ENCODE peak calls at places on chromosomes 11 and 22, in eight cellular contexts. One of them, this sample, is unnamed.

GRCh38 chr11:67267188-67268035 is 1.1 kb downstream of the GRK2 start:
- DNase-seq in HCT116: no peak
- DNase-seq in OCI-LY7: peak
- DNase-seq in IMR-90: no peak
- DNase-seq in ovary: peak
- DNase-seq in substantia nigra: no peak
- DNase-seq in WERI-Rb-1: no peak
- DNase-seq in CD8-positive, alpha-beta memory T cell: no peak
- DNase-seq in this sample: no peak

GRCh38 chr11:111479666-111480065 is 32.5 kb downstream of the BTG4 start:
- DNase-seq in HCT116: no peak
- DNase-seq in OCI-LY7: no peak
- DNase-seq in IMR-90: no peak
- DNase-seq in ovary: no peak
- DNase-seq in substantia nigra: no peak
- DNase-seq in WERI-Rb-1: no peak
- DNase-seq in CD8-positive, alpha-beta memory T cell: no peak
- DNase-seq in this sample: no peak

GRCh38 chr11:71131861-71132260 is 120.5 kb downstream of the SHANK2 start:
- DNase-seq in HCT116: no peak
- DNase-seq in OCI-LY7: no peak
- DNase-seq in IMR-90: no peak
- DNase-seq in ovary: no peak
- DNase-seq in substantia nigra: no peak
- DNase-seq in WERI-Rb-1: peak
- DNase-seq in CD8-positive, alpha-beta memory T cell: no peak
- DNase-seq in this sample: peak

GRCh38 chr11:75795276-75796090 is 19.5 kb upstream of the UVRAG start:
- DNase-seq in HCT116: no peak
- DNase-seq in OCI-LY7: no peak
- DNase-seq in IMR-90: no peak
- DNase-seq in ovary: no peak
- DNase-seq in substantia nigra: no peak
- DNase-seq in WERI-Rb-1: no peak
- DNase-seq in CD8-positive, alpha-beta memory T cell: no peak
- DNase-seq in this sample: no peak

GRCh38 chr22:32605576-32605975 is 131.0 kb downstream of the FBXO7 start:
- DNase-seq in HCT116: no peak
- DNase-seq in OCI-LY7: no peak
- DNase-seq in IMR-90: no peak
- DNase-seq in ovary: no peak
- DNase-seq in substantia nigra: no peak
- DNase-seq in WERI-Rb-1: no peak
- DNase-seq in CD8-positive, alpha-beta memory T cell: no peak
- DNase-seq in this sample: no peak

GRCh38 chr22:39967996-39968968 is 8.1 kb downstream of the TMA7B start:
- DNase-seq in HCT116: no peak
- DNase-seq in OCI-LY7: no peak
- DNase-seq in IMR-90: no peak
- DNase-seq in ovary: no peak
- DNase-seq in substantia nigra: no peak
- DNase-seq in WERI-Rb-1: no peak
- DNase-seq in CD8-positive, alpha-beta memory T cell: no peak
- DNase-seq in this sample: no peak

GRCh38 chr22:48423481-48423901 is 1404.2 kb downstream of the BRD1 start:
- DNase-seq in HCT116: no peak
- DNase-seq in OCI-LY7: no peak
- DNase-seq in IMR-90: no peak
- DNase-seq in ovary: no peak
- DNase-seq in substantia nigra: no peak
- DNase-seq in WERI-Rb-1: no peak
- DNase-seq in CD8-positive, alpha-beta memory T cell: no peak
- DNase-seq in this sample: no peak

GRCh38 chr11:47305734-47306483 is 36.0 kb downstream of the MADD start:
- DNase-seq in HCT116: no peak
- DNase-seq in OCI-LY7: no peak
- DNase-seq in IMR-90: no peak
- DNase-seq in ovary: no peak
- DNase-seq in substantia nigra: peak
- DNase-seq in WERI-Rb-1: peak
- DNase-seq in CD8-positive, alpha-beta memory T cell: no peak
- DNase-seq in this sample: no peak

GRCh38 chr11:47264119-47264915 is 5.6 kb upstream of the MADD start:
- DNase-seq in HCT116: no peak
- DNase-seq in OCI-LY7: no peak
- DNase-seq in IMR-90: peak
- DNase-seq in ovary: no peak
- DNase-seq in substantia nigra: no peak
- DNase-seq in WERI-Rb-1: no peak
- DNase-seq in CD8-positive, alpha-beta memory T cell: no peak
- DNase-seq in this sample: no peak

GRCh38 chr11:119747868-119748660 is 19.1 kb upstream of the NECTIN1 start:
- DNase-seq in HCT116: no peak
- DNase-seq in OCI-LY7: no peak
- DNase-seq in IMR-90: no peak
- DNase-seq in ovary: no peak
- DNase-seq in substantia nigra: no peak
- DNase-seq in WERI-Rb-1: no peak
- DNase-seq in CD8-positive, alpha-beta memory T cell: no peak
- DNase-seq in this sample: no peak

GRCh38 chr22:29603358-29604191 is at the start of gene NF2:
- DNase-seq in HCT116: peak
- DNase-seq in OCI-LY7: peak
- DNase-seq in IMR-90: peak
- DNase-seq in ovary: peak
- DNase-seq in substantia nigra: peak
- DNase-seq in WERI-Rb-1: peak
- DNase-seq in CD8-positive, alpha-beta memory T cell: peak
- DNase-seq in this sample: peak

GRCh38 chr11:75475767-75476650 is 43.0 kb upstream of the KLHL35 start:
- DNase-seq in HCT116: no peak
- DNase-seq in OCI-LY7: peak
- DNase-seq in IMR-90: peak
- DNase-seq in ovary: no peak
- DNase-seq in substantia nigra: no peak
- DNase-seq in WERI-Rb-1: peak
- DNase-seq in CD8-positive, alpha-beta memory T cell: peak
- DNase-seq in this sample: peak

GRCh38 chr11:96279421-96280290 is 63.3 kb downstream of the MAML2 start:
- DNase-seq in HCT116: no peak
- DNase-seq in OCI-LY7: no peak
- DNase-seq in IMR-90: peak
- DNase-seq in ovary: no peak
- DNase-seq in substantia nigra: no peak
- DNase-seq in WERI-Rb-1: no peak
- DNase-seq in CD8-positive, alpha-beta memory T cell: no peak
- DNase-seq in this sample: no peak

GRCh38 chr11:96280444-96280843 is 62.6 kb downstream of the MAML2 start:
- DNase-seq in HCT116: no peak
- DNase-seq in OCI-LY7: no peak
- DNase-seq in IMR-90: no peak
- DNase-seq in ovary: no peak
- DNase-seq in substantia nigra: no peak
- DNase-seq in WERI-Rb-1: no peak
- DNase-seq in CD8-positive, alpha-beta memory T cell: no peak
- DNase-seq in this sample: no peak

GRCh38 chr11:96278039-96278897 is 64.7 kb downstream of the MAML2 start:
- DNase-seq in HCT116: no peak
- DNase-seq in OCI-LY7: no peak
- DNase-seq in IMR-90: peak
- DNase-seq in ovary: no peak
- DNase-seq in substantia nigra: no peak
- DNase-seq in WERI-Rb-1: peak
- DNase-seq in CD8-positive, alpha-beta memory T cell: no peak
- DNase-seq in this sample: no peak

GRCh38 chr11:96277696-96278038 is 65.3 kb downstream of the MAML2 start:
- DNase-seq in HCT116: no peak
- DNase-seq in OCI-LY7: no peak
- DNase-seq in IMR-90: no peak
- DNase-seq in ovary: no peak
- DNase-seq in substantia nigra: no peak
- DNase-seq in WERI-Rb-1: no peak
- DNase-seq in CD8-positive, alpha-beta memory T cell: no peak
- DNase-seq in this sample: no peak

DNA sequence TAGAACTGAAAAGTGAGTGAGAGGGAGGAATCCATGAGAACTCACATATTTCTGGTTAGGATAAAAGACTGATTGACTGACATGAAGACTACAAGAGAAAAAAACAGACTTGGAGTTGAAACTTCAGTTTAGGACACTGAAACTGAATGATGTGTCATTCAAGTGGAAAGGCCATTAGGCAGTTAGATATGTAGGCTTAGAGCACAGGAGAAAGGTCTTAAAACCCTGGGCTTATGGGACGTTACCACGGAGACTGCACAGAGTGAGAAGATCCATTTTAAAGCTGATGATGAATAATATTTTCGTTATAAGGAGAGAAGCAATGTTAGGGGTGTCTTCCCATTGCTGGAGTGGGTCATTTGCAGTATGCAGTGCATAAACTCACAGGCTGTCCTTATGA is 64.0 kb downstream of the MAML2 start:
- DNase-seq in HCT116: no peak
- DNase-seq in OCI-LY7: no peak
- DNase-seq in IMR-90: no peak
- DNase-seq in ovary: no peak
- DNase-seq in substantia nigra: no peak
- DNase-seq in WERI-Rb-1: no peak
- DNase-seq in CD8-positive, alpha-beta memory T cell: no peak
- DNase-seq in this sample: no peak
- H3K27ac ChIP-seq in HCT116: no peak
- H3K27ac ChIP-seq in OCI-LY7: no peak
- H3K27ac ChIP-seq in IMR-90: no peak
- H3K27ac ChIP-seq in ovary: no peak
- H3K27ac ChIP-seq in substantia nigra: no peak
- H3K27ac ChIP-seq in WERI-Rb-1: no peak
- H3K27ac ChIP-seq in CD8-positive, alpha-beta memory T cell: peak
- H3K27ac ChIP-seq in this sample: no peak

GRCh38 chr11:134731562-134731961 is 319.5 kb upstream of the B3GAT1 start:
- DNase-seq in HCT116: no peak
- DNase-seq in OCI-LY7: no peak
- DNase-seq in IMR-90: no peak
- DNase-seq in ovary: no peak
- DNase-seq in substantia nigra: no peak
- DNase-seq in WERI-Rb-1: no peak
- DNase-seq in CD8-positive, alpha-beta memory T cell: no peak
- DNase-seq in this sample: no peak

GRCh38 chr11:134737563-134738510 is 325.8 kb upstream of the B3GAT1 start:
- DNase-seq in HCT116: no peak
- DNase-seq in OCI-LY7: no peak
- DNase-seq in IMR-90: no peak
- DNase-seq in ovary: no peak
- DNase-seq in substantia nigra: no peak
- DNase-seq in WERI-Rb-1: no peak
- DNase-seq in CD8-positive, alpha-beta memory T cell: no peak
- DNase-seq in this sample: no peak

GRCh38 chr11:134736251-134737072 is 324.4 kb upstream of the B3GAT1 start:
- DNase-seq in HCT116: no peak
- DNase-seq in OCI-LY7: no peak
- DNase-seq in IMR-90: no peak
- DNase-seq in ovary: no peak
- DNase-seq in substantia nigra: no peak
- DNase-seq in WERI-Rb-1: no peak
- DNase-seq in CD8-positive, alpha-beta memory T cell: no peak
- DNase-seq in this sample: no peak

GRCh38 chr11:134734894-134735293 is 322.9 kb upstream of the B3GAT1 start:
- DNase-seq in HCT116: no peak
- DNase-seq in OCI-LY7: no peak
- DNase-seq in IMR-90: no peak
- DNase-seq in ovary: no peak
- DNase-seq in substantia nigra: no peak
- DNase-seq in WERI-Rb-1: no peak
- DNase-seq in CD8-positive, alpha-beta memory T cell: no peak
- DNase-seq in this sample: no peak

DNA sequence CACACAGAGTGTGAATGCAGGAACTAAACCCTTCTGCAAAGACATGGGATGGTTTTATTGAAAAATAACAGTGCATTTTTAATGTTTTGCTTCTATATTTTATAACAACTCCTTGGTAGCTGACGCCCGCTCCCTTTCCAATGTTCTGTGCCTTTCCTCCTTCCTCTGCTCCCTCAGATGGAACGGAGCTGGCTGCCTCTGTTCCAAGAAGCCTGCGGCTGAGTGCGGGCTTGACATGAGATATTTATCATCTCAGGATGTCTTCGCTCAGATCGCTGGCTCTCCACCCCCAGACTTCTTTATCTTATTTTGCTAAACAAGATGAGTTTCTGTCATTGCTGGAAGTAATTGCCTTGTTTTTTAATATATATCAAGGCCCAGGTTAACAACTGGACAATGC is 322.4 kb upstream of the B3GAT1 start:
- DNase-seq in HCT116: no peak
- DNase-seq in OCI-LY7: no peak
- DNase-seq in IMR-90: no peak
- DNase-seq in ovary: no peak
- DNase-seq in substantia nigra: no peak
- DNase-seq in WERI-Rb-1: no peak
- DNase-seq in CD8-positive, alpha-beta memory T cell: no peak
- DNase-seq in this sample: no peak
- H3K27ac ChIP-seq in HCT116: no peak
- H3K27ac ChIP-seq in OCI-LY7: no peak
- H3K27ac ChIP-seq in IMR-90: no peak
- H3K27ac ChIP-seq in ovary: no peak
- H3K27ac ChIP-seq in substantia nigra: no peak
- H3K27ac ChIP-seq in WERI-Rb-1: no peak
- H3K27ac ChIP-seq in CD8-positive, alpha-beta memory T cell: no peak
- H3K27ac ChIP-seq in this sample: no peak

DNA sequence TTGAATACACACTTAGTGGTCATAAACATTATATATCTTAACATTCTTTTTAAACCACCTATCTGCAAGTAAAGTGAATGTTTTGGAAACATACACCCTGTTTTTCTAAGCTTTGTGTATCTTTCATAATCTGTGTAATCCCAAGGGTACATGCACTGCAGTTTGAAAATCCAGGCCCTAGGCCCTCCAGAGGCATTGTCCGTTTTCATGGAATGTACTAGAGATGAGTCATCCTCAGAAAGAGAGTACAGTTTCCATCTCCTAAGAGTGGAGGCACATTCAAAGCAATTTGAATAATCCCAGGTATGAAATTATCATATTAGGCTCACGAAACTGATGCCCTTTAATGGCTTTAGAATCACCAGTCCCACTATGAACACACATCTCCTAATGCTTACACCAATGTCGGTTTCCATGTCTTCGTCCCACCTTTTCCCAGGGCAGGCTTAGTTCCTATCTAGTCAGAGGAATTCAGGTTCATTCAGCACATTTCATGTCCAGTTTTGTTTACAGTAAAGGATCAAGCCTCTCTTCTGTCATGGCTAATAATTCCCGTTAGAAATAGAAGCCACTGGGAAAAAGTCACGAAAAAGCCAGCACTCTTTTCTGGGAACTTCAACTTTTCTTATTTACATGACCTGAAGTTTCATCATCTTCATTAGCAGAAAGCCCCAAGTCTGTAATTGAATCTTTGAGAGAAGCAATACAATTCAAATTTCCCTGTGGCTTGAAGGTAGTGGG is 39.5 kb upstream of the CD44 start:
- DNase-seq in HCT116: no peak
- DNase-seq in OCI-LY7: no peak
- DNase-seq in IMR-90: peak
- DNase-seq in ovary: no peak
- DNase-seq in substantia nigra: no peak
- DNase-seq in WERI-Rb-1: no peak
- DNase-seq in CD8-positive, alpha-beta memory T cell: no peak
- DNase-seq in this sample: peak
- H3K27ac ChIP-seq in HCT116: no peak
- H3K27ac ChIP-seq in OCI-LY7: no peak
- H3K27ac ChIP-seq in IMR-90: peak
- H3K27ac ChIP-seq in ovary: no peak
- H3K27ac ChIP-seq in substantia nigra: no peak
- H3K27ac ChIP-seq in WERI-Rb-1: no peak
- H3K27ac ChIP-seq in CD8-positive, alpha-beta memory T cell: no peak
- H3K27ac ChIP-seq in this sample: no peak

GRCh38 chr22:37508431-37508963 is 10.7 kb downstream of the CARD10 start:
- DNase-seq in HCT116: no peak
- DNase-seq in OCI-LY7: no peak
- DNase-seq in IMR-90: no peak
- DNase-seq in ovary: no peak
- DNase-seq in substantia nigra: no peak
- DNase-seq in WERI-Rb-1: peak
- DNase-seq in CD8-positive, alpha-beta memory T cell: no peak
- DNase-seq in this sample: no peak
- H3K27ac ChIP-seq in HCT116: no peak
- H3K27ac ChIP-seq in OCI-LY7: no peak
- H3K27ac ChIP-seq in IMR-90: no peak
- H3K27ac ChIP-seq in ovary: no peak
- H3K27ac ChIP-seq in substantia nigra: no peak
- H3K27ac ChIP-seq in WERI-Rb-1: peak
- H3K27ac ChIP-seq in CD8-positive, alpha-beta memory T cell: no peak
- H3K27ac ChIP-seq in this sample: peak